ENCODE peak calls at places on chromosomes 3 and 15, in five cellular contexts. One of them, this sample, is unnamed.

GRCh38 chr3:138463724-138464489 is 29.5 kb downstream of the ESYT3 start:
- DNase-seq in astrocyte of the spinal cord: no peak
- DNase-seq in activated B cell treated with CpG ODN at 0.5 μM for 24 hours: no peak
- DNase-seq in AG08395: no peak
- DNase-seq in T-helper 2 cell: no peak
- DNase-seq in this sample: no peak

GRCh38 chr3:49377483-49377882 is 19.3 kb upstream of the GPX1 start:
- DNase-seq in astrocyte of the spinal cord: peak; percentile 59
- DNase-seq in activated B cell treated with CpG ODN at 0.5 μM for 24 hours: no peak
- DNase-seq in AG08395: no peak
- DNase-seq in T-helper 2 cell: peak; percentile 76
- DNase-seq in this sample: no peak

GRCh38 chr3:191094057-191094456 is 105.0 kb upstream of the OSTN start:
- DNase-seq in astrocyte of the spinal cord: peak; percentile 58
- DNase-seq in activated B cell treated with CpG ODN at 0.5 μM for 24 hours: no peak
- DNase-seq in AG08395: peak; percentile 41
- DNase-seq in T-helper 2 cell: no peak
- DNase-seq in this sample: no peak

GRCh38 chr3:11201246-11202024 is 47.1 kb downstream of the HRH1 start:
- DNase-seq in astrocyte of the spinal cord: peak; percentile 76
- DNase-seq in activated B cell treated with CpG ODN at 0.5 μM for 24 hours: no peak
- DNase-seq in AG08395: no peak
- DNase-seq in T-helper 2 cell: no peak
- DNase-seq in this sample: no peak

GRCh38 chr3:127539366-127540060 is 51.0 kb downstream of the TPRA1 start:
- DNase-seq in astrocyte of the spinal cord: no peak
- DNase-seq in activated B cell treated with CpG ODN at 0.5 μM for 24 hours: no peak
- DNase-seq in AG08395: no peak
- DNase-seq in T-helper 2 cell: no peak
- DNase-seq in this sample: no peak

GRCh38 chr15:83732196-83732595 is 78.3 kb downstream of the ADAMTSL3 start:
- DNase-seq in astrocyte of the spinal cord: no peak
- DNase-seq in activated B cell treated with CpG ODN at 0.5 μM for 24 hours: no peak
- DNase-seq in AG08395: no peak
- DNase-seq in T-helper 2 cell: no peak
- DNase-seq in this sample: no peak

GRCh38 chr3:190182418-190183043 is 61.8 kb upstream of the P3H2 start:
- DNase-seq in astrocyte of the spinal cord: peak; percentile 67
- DNase-seq in activated B cell treated with CpG ODN at 0.5 μM for 24 hours: no peak
- DNase-seq in AG08395: no peak
- DNase-seq in T-helper 2 cell: no peak
- DNase-seq in this sample: no peak

GRCh38 chr3:25589104-25589782 is 75.5 kb downstream of the TOP2B start:
- DNase-seq in astrocyte of the spinal cord: peak; percentile 23
- DNase-seq in activated B cell treated with CpG ODN at 0.5 μM for 24 hours: no peak
- DNase-seq in AG08395: no peak
- DNase-seq in T-helper 2 cell: no peak
- DNase-seq in this sample: no peak

GRCh38 chr3:45479627-45480026 is 91.3 kb downstream of the LARS2 start:
- DNase-seq in astrocyte of the spinal cord: peak; percentile 85
- DNase-seq in activated B cell treated with CpG ODN at 0.5 μM for 24 hours: no peak
- DNase-seq in AG08395: peak; percentile 80
- DNase-seq in T-helper 2 cell: no peak
- DNase-seq in this sample: no peak

GRCh38 chr3:191363221-191363620 is 32.9 kb upstream of the UTS2B start:
- DNase-seq in astrocyte of the spinal cord: no peak
- DNase-seq in activated B cell treated with CpG ODN at 0.5 μM for 24 hours: no peak
- DNase-seq in AG08395: no peak
- DNase-seq in T-helper 2 cell: no peak
- DNase-seq in this sample: no peak

GRCh38 chr3:157077565-157077991 is 82.4 kb downstream of the CCNL1 start:
- DNase-seq in astrocyte of the spinal cord: no peak
- DNase-seq in activated B cell treated with CpG ODN at 0.5 μM for 24 hours: no peak
- DNase-seq in AG08395: peak; percentile 81
- DNase-seq in T-helper 2 cell: no peak
- DNase-seq in this sample: no peak

GRCh38 chr3:158103131-158103955 is 2.9 kb downstream of the SHOX2 start:
- DNase-seq in astrocyte of the spinal cord: peak; percentile 24
- DNase-seq in activated B cell treated with CpG ODN at 0.5 μM for 24 hours: no peak
- DNase-seq in AG08395: no peak
- DNase-seq in T-helper 2 cell: no peak
- DNase-seq in this sample: peak; percentile 71

GRCh38 chr15:55791576-55792400 is 48.8 kb upstream of the PRTG start:
- DNase-seq in astrocyte of the spinal cord: peak; percentile 66
- DNase-seq in activated B cell treated with CpG ODN at 0.5 μM for 24 hours: no peak
- DNase-seq in AG08395: peak; percentile 58
- DNase-seq in T-helper 2 cell: no peak
- DNase-seq in this sample: peak; percentile 69

GRCh38 chr3:197592361-197593045 is 36.7 kb upstream of the BDH1 start:
- DNase-seq in astrocyte of the spinal cord: no peak
- DNase-seq in activated B cell treated with CpG ODN at 0.5 μM for 24 hours: no peak
- DNase-seq in AG08395: no peak
- DNase-seq in T-helper 2 cell: peak; percentile 36
- DNase-seq in this sample: no peak

GRCh38 chr3:194503101-194503531 is 16.3 kb upstream of the ATP13A3 start:
- DNase-seq in astrocyte of the spinal cord: no peak
- DNase-seq in activated B cell treated with CpG ODN at 0.5 μM for 24 hours: no peak
- DNase-seq in AG08395: no peak
- DNase-seq in T-helper 2 cell: no peak
- DNase-seq in this sample: no peak

GRCh38 chr3:28066020-28066419 is 175.4 kb upstream of the CMC1 start:
- DNase-seq in astrocyte of the spinal cord: no peak
- DNase-seq in activated B cell treated with CpG ODN at 0.5 μM for 24 hours: no peak
- DNase-seq in AG08395: no peak
- DNase-seq in T-helper 2 cell: no peak
- DNase-seq in this sample: no peak

GRCh38 chr3:113079532-113079931 is 88.7 kb downstream of the GTPBP8 start:
- DNase-seq in astrocyte of the spinal cord: no peak
- DNase-seq in activated B cell treated with CpG ODN at 0.5 μM for 24 hours: no peak
- DNase-seq in AG08395: no peak
- DNase-seq in T-helper 2 cell: peak; percentile 24
- DNase-seq in this sample: no peak

GRCh38 chr3:193910886-193911738 is 224.8 kb upstream of the HES1 start:
- DNase-seq in astrocyte of the spinal cord: no peak
- DNase-seq in activated B cell treated with CpG ODN at 0.5 μM for 24 hours: no peak
- DNase-seq in AG08395: no peak
- DNase-seq in T-helper 2 cell: peak; percentile 91
- DNase-seq in this sample: no peak

GRCh38 chr3:139128803-139129202 is 84.1 kb upstream of the PRR23C start:
- DNase-seq in astrocyte of the spinal cord: no peak
- DNase-seq in activated B cell treated with CpG ODN at 0.5 μM for 24 hours: no peak
- DNase-seq in AG08395: peak; percentile 61
- DNase-seq in T-helper 2 cell: peak; percentile 74
- DNase-seq in this sample: no peak

GRCh38 chr3:123380261-123380660 is 68.6 kb downstream of the ADCY5 start:
- DNase-seq in astrocyte of the spinal cord: no peak
- DNase-seq in activated B cell treated with CpG ODN at 0.5 μM for 24 hours: no peak
- DNase-seq in AG08395: no peak
- DNase-seq in T-helper 2 cell: no peak
- DNase-seq in this sample: no peak

GRCh38 chr15:41966414-41966812 is 5.9 kb downstream of the EHD4 start:
- DNase-seq in astrocyte of the spinal cord: no peak
- DNase-seq in activated B cell treated with CpG ODN at 0.5 μM for 24 hours: no peak
- DNase-seq in AG08395: no peak
- DNase-seq in T-helper 2 cell: no peak
- DNase-seq in this sample: no peak

GRCh38 chr15:67690936-67691335 is 134.4 kb upstream of the SKOR1 start:
- DNase-seq in astrocyte of the spinal cord: peak; percentile 76
- DNase-seq in activated B cell treated with CpG ODN at 0.5 μM for 24 hours: no peak
- DNase-seq in AG08395: peak; percentile 3
- DNase-seq in T-helper 2 cell: peak; percentile 30
- DNase-seq in this sample: no peak

GRCh38 chr3:18641916-18642315 is 216.8 kb upstream of the SATB1 start:
- DNase-seq in astrocyte of the spinal cord: no peak
- DNase-seq in activated B cell treated with CpG ODN at 0.5 μM for 24 hours: no peak
- DNase-seq in AG08395: no peak
- DNase-seq in T-helper 2 cell: no peak
- DNase-seq in this sample: no peak

GRCh38 chr3:48686538-48687219 is 964 bp upstream of the NCKIPSD start:
- DNase-seq in astrocyte of the spinal cord: no peak
- DNase-seq in activated B cell treated with CpG ODN at 0.5 μM for 24 hours: no peak
- DNase-seq in AG08395: no peak
- DNase-seq in T-helper 2 cell: no peak
- DNase-seq in this sample: no peak

GRCh38 chr3:86416334-86416733 is 574.6 kb downstream of the VGLL3 start:
- DNase-seq in astrocyte of the spinal cord: peak; percentile 3
- DNase-seq in activated B cell treated with CpG ODN at 0.5 μM for 24 hours: no peak
- DNase-seq in AG08395: no peak
- DNase-seq in T-helper 2 cell: no peak
- DNase-seq in this sample: no peak

GRCh38 chr15:80072285-80072684 is 12.8 kb downstream of the ZFAND6 start:
- DNase-seq in astrocyte of the spinal cord: peak; percentile 95
- DNase-seq in activated B cell treated with CpG ODN at 0.5 μM for 24 hours: no peak
- DNase-seq in AG08395: peak; percentile 66
- DNase-seq in T-helper 2 cell: peak; percentile 86
- DNase-seq in this sample: no peak

GRCh38 chr3:79354179-79354688 is 413.6 kb downstream of the ROBO1 start:
- DNase-seq in astrocyte of the spinal cord: no peak
- DNase-seq in activated B cell treated with CpG ODN at 0.5 μM for 24 hours: no peak
- DNase-seq in AG08395: no peak
- DNase-seq in T-helper 2 cell: no peak
- DNase-seq in this sample: no peak

GRCh38 chr3:41174703-41174964 is 24.7 kb upstream of the CTNNB1 start:
- DNase-seq in astrocyte of the spinal cord: no peak
- DNase-seq in activated B cell treated with CpG ODN at 0.5 μM for 24 hours: no peak
- DNase-seq in AG08395: no peak
- DNase-seq in T-helper 2 cell: no peak
- DNase-seq in this sample: no peak